ENCODE peak calls at places on chromosomes 6 and 20, in four cellular contexts. One of them, this sample, is unnamed.

GRCh38 chr6:27873101-27874030 is 38.8 kb downstream of the OR2B2 start:
- DNase-seq in A549: peak
- DNase-seq in left lung: peak
- DNase-seq in heart left ventricle: peak
- DNase-seq in this sample: peak

GRCh38 chr6:121896771-121897170 is 461.3 kb downstream of the GJA1 start:
- DNase-seq in A549: no peak
- DNase-seq in heart left ventricle: no peak
- DNase-seq in left lung: no peak
- DNase-seq in this sample: no peak

GRCh38 chr6:48389146-48390043 is 278.4 kb upstream of the PTCHD4 start:
- DNase-seq in left lung: no peak
- DNase-seq in A549: no peak
- DNase-seq in heart left ventricle: no peak
- DNase-seq in this sample: no peak

GRCh38 chr6:41824571-41825569 is 37.4 kb downstream of the TOMM6 start:
- DNase-seq in left lung: no peak
- DNase-seq in heart left ventricle: no peak
- DNase-seq in A549: peak
- DNase-seq in this sample: no peak

GRCh38 chr6:11146117-11146826 is 34.7 kb upstream of the ERVFRD-1 start:
- DNase-seq in heart left ventricle: no peak
- DNase-seq in left lung: no peak
- DNase-seq in A549: no peak
- DNase-seq in this sample: no peak

GRCh38 chr6:168132531-168133184 is 53.6 kb upstream of the FRMD1 start:
- DNase-seq in left lung: no peak
- DNase-seq in A549: peak
- DNase-seq in heart left ventricle: peak
- DNase-seq in this sample: peak

GRCh38 chr6:146582857-146583256 is 15.9 kb upstream of the ADGB start:
- DNase-seq in A549: no peak
- DNase-seq in heart left ventricle: peak
- DNase-seq in left lung: peak
- DNase-seq in this sample: no peak

GRCh38 chr20:56358070-56358469 is 704 bp upstream of the FAM210B start:
- DNase-seq in left lung: no peak
- DNase-seq in A549: peak
- DNase-seq in heart left ventricle: no peak
- DNase-seq in this sample: no peak

GRCh38 chr6:33904050-33904827 is 100.4 kb upstream of the MLN start:
- DNase-seq in left lung: peak
- DNase-seq in A549: no peak
- DNase-seq in heart left ventricle: no peak
- DNase-seq in this sample: peak

GRCh38 chr6:149905371-149905910 is 7.5 kb upstream of the RAET1E start:
- DNase-seq in heart left ventricle: no peak
- DNase-seq in A549: no peak
- DNase-seq in left lung: no peak
- DNase-seq in this sample: no peak

GRCh38 chr20:3971145-3971544 is 44.2 kb downstream of the RNF24 start:
- DNase-seq in left lung: no peak
- DNase-seq in A549: no peak
- DNase-seq in heart left ventricle: no peak
- DNase-seq in this sample: no peak

GRCh38 chr6:89522778-89523177 is 89.8 kb downstream of the ANKRD6 start:
- DNase-seq in heart left ventricle: no peak
- DNase-seq in left lung: no peak
- DNase-seq in A549: no peak
- DNase-seq in this sample: no peak

GRCh38 chr6:134134654-134135053 is 82.2 kb upstream of the SLC2A12 start:
- DNase-seq in left lung: no peak
- DNase-seq in heart left ventricle: no peak
- DNase-seq in A549: no peak
- DNase-seq in this sample: no peak

GRCh38 chr6:31114540-31114876 is at the start of gene PSORS1C1:
- DNase-seq in A549: peak
- DNase-seq in heart left ventricle: peak
- DNase-seq in left lung: peak
- DNase-seq in this sample: no peak

GRCh38 chr6:117346142-117346930 is 79.4 kb downstream of the ROS1 start:
- DNase-seq in heart left ventricle: no peak
- DNase-seq in left lung: no peak
- DNase-seq in A549: no peak
- DNase-seq in this sample: no peak
- TF ChIP-seq CTCF in heart left ventricle: peak
- TF ChIP-seq CTCF in left lung: peak
- TF ChIP-seq CTCF in A549: peak
- TF ChIP-seq CTCF in this sample: peak

GRCh38 chr6:35177139-35177538 is 36.0 kb upstream of the TCP11 start:
- DNase-seq in A549: no peak
- DNase-seq in heart left ventricle: no peak
- DNase-seq in left lung: no peak
- DNase-seq in this sample: no peak

GRCh38 chr6:35178012-35178411 is 35.7 kb upstream of the SCUBE3 start:
- DNase-seq in A549: no peak
- DNase-seq in left lung: no peak
- DNase-seq in heart left ventricle: no peak
- DNase-seq in this sample: no peak

GRCh38 chr6:35181313-35181932 is 32.3 kb upstream of the SCUBE3 start:
- DNase-seq in A549: no peak
- DNase-seq in left lung: no peak
- DNase-seq in heart left ventricle: no peak
- DNase-seq in this sample: no peak

GRCh38 chr6:35177586-35177985 is 36.2 kb upstream of the SCUBE3 start:
- DNase-seq in heart left ventricle: no peak
- DNase-seq in left lung: no peak
- DNase-seq in A549: no peak
- DNase-seq in this sample: no peak

GRCh38 chr6:35178932-35179832 is 34.6 kb upstream of the SCUBE3 start:
- DNase-seq in heart left ventricle: no peak
- DNase-seq in A549: no peak
- DNase-seq in left lung: no peak
- DNase-seq in this sample: no peak
- TF ChIP-seq CTCF in heart left ventricle: no peak
- TF ChIP-seq CTCF in A549: no peak
- TF ChIP-seq CTCF in left lung: no peak
- TF ChIP-seq CTCF in this sample: no peak

GRCh38 chr20:38386852-38387251 is 40.6 kb downstream of the LBP start:
- DNase-seq in left lung: no peak
- DNase-seq in A549: no peak
- DNase-seq in heart left ventricle: no peak
- DNase-seq in this sample: no peak

GRCh38 chr20:38392356-38392755 is 42.8 kb downstream of the SNHG17 start:
- DNase-seq in heart left ventricle: no peak
- DNase-seq in left lung: no peak
- DNase-seq in A549: peak
- DNase-seq in this sample: no peak

GRCh38 chr20:38386004-38386403 is 39.7 kb downstream of the LBP start:
- DNase-seq in A549: no peak
- DNase-seq in heart left ventricle: no peak
- DNase-seq in left lung: no peak
- DNase-seq in this sample: no peak

GRCh38 chr20:38383147-38383546 is 36.9 kb downstream of the LBP start:
- DNase-seq in left lung: no peak
- DNase-seq in heart left ventricle: no peak
- DNase-seq in A549: no peak
- DNase-seq in this sample: no peak

GRCh38 chr20:38387953-38388352 is 41.7 kb downstream of the LBP start:
- DNase-seq in A549: no peak
- DNase-seq in heart left ventricle: no peak
- DNase-seq in left lung: no peak
- DNase-seq in this sample: no peak
- TF ChIP-seq CTCF in A549: peak
- TF ChIP-seq CTCF in heart left ventricle: no peak
- TF ChIP-seq CTCF in left lung: no peak
- TF ChIP-seq CTCF in this sample: no peak

GRCh38 chr20:34100578-34100977 is 11.5 kb downstream of the EIF2S2 start:
- DNase-seq in heart left ventricle: no peak
- DNase-seq in left lung: no peak
- DNase-seq in A549: no peak
- DNase-seq in this sample: no peak

GRCh38 chr20:34102342-34102741 is 9.7 kb downstream of the EIF2S2 start:
- DNase-seq in heart left ventricle: no peak
- DNase-seq in left lung: no peak
- DNase-seq in A549: no peak
- DNase-seq in this sample: no peak

GRCh38 chr20:34099675-34100074 is 12.4 kb downstream of the EIF2S2 start:
- DNase-seq in heart left ventricle: no peak
- DNase-seq in A549: no peak
- DNase-seq in left lung: no peak
- DNase-seq in this sample: no peak

GRCh38 chr20:34105978-34106675 is 5.9 kb downstream of the EIF2S2 start:
- DNase-seq in A549: no peak
- DNase-seq in heart left ventricle: no peak
- DNase-seq in left lung: no peak
- DNase-seq in this sample: no peak

DNA sequence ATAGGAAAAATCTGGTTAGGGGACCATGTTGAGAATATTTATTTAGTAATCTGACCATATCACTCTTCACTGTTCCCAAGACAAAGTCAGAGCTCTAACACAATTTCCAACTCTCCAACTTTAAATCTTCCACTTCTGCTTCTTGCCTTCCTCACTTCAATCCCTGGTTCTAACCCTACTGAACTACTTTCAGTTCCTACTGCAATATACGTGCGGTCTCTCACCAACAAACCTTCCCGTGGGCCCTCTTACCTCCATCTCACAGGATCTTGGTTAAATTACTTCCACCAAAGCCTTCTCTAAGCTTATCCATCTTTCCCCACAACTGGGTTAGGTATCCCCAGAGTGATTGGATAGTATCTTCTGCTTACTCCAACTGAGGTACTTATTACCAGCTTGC is 8.0 kb downstream of the EIF2S2 start:
- DNase-seq in left lung: no peak
- DNase-seq in heart left ventricle: no peak
- DNase-seq in A549: no peak
- DNase-seq in this sample: no peak
- TF ChIP-seq CTCF in left lung: no peak
- TF ChIP-seq CTCF in heart left ventricle: no peak
- TF ChIP-seq CTCF in A549: no peak
- TF ChIP-seq CTCF in this sample: no peak

DNA sequence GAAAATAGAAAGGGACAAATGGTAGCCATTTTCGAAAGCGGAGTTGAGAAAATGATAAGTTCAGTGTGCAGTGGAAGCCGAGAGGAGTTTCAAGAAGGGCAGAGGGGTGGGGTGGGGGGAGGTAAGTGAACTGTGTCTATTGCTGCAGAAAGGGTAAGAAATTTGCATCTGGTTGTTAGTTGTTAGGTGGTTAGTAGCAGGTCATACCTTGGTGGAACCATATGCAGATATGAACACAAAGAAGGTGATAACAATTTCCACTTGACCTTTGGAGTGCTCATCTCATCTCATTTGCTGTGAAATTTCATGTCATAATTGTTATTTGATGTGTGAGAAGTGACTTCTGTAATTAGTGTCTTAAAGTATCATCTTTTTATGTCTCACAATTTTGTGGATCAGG is 288.2 kb downstream of the QKI start:
- DNase-seq in left lung: no peak
- DNase-seq in heart left ventricle: no peak
- DNase-seq in A549: no peak
- DNase-seq in this sample: no peak
- TF ChIP-seq CTCF in left lung: no peak
- TF ChIP-seq CTCF in heart left ventricle: no peak
- TF ChIP-seq CTCF in A549: no peak
- TF ChIP-seq CTCF in this sample: no peak

DNA sequence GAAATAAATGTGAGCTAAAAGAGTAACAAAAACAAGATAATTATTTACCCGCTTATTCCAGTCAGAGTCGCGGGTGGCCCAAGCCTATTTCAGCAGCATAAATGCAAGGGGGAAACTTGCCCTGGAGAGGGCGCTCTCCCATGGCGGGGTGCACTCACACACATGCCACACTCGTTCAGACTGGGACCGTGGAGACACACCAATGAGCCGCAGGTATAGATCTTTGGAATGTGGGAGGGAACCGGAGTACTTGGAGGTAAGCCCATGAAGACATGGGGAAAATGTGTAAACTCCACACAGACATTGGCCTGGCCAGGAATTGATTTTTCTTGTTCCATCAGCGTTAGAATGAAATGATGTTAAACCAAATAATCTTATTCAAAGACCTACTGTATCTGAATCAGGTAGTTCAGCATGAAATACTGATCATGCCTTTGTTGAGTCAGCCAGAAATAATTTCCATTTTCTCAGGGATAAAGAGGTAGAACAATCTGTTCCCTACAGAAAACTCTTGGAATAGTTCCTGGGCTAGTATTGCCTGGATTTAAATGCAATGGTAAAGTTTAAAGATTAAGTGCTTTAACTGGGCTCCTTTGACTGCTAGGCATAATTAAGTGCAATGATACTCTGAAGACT is 191.5 kb downstream of the MCHR2 start:
- DNase-seq in heart left ventricle: no peak
- DNase-seq in A549: no peak
- DNase-seq in left lung: peak
- DNase-seq in this sample: no peak
- TF ChIP-seq CTCF in heart left ventricle: no peak
- TF ChIP-seq CTCF in A549: no peak
- TF ChIP-seq CTCF in left lung: no peak
- TF ChIP-seq CTCF in this sample: peak

GRCh38 chr6:127496471-127496870 is 22.7 kb downstream of the MTCL3 start:
- DNase-seq in heart left ventricle: no peak
- DNase-seq in A549: no peak
- DNase-seq in left lung: no peak
- DNase-seq in this sample: no peak
- TF ChIP-seq CTCF in heart left ventricle: no peak
- TF ChIP-seq CTCF in A549: no peak
- TF ChIP-seq CTCF in left lung: no peak
- TF ChIP-seq CTCF in this sample: no peak

GRCh38 chr6:37696841-37697735 is 595 bp downstream of the MDGA1 start:
- DNase-seq in A549: no peak
- DNase-seq in heart left ventricle: peak
- DNase-seq in left lung: peak
- DNase-seq in this sample: peak
- TF ChIP-seq CTCF in A549: peak
- TF ChIP-seq CTCF in heart left ventricle: peak
- TF ChIP-seq CTCF in left lung: no peak
- TF ChIP-seq CTCF in this sample: no peak

This sample was measured in nephron progenitor cell.